ENCODE peak calls at places on chromosomes 3 and 15, in six cellular contexts. One of them, this sample, is unnamed.

GRCh38 chr3:194166682-194167479 is 30.9 kb downstream of the HES1 start:
- DNase-seq in WTC11: no peak
- DNase-seq in K562: peak; percentile 52
- DNase-seq in A549: no peak
- DNase-seq in H1: no peak
- DNase-seq in HepG2: no peak
- DNase-seq in this sample: peak; percentile 63

GRCh38 chr15:29669823-29670222 is 152.4 kb downstream of the TJP1 start:
- DNase-seq in WTC11: no peak
- DNase-seq in K562: no peak
- DNase-seq in A549: no peak
- DNase-seq in H1: no peak
- DNase-seq in HepG2: no peak
- DNase-seq in this sample: no peak

GRCh38 chr3:94184781-94185180 is 121.9 kb downstream of the NSUN3 start:
- DNase-seq in WTC11: no peak
- DNase-seq in K562: no peak
- DNase-seq in A549: no peak
- DNase-seq in H1: no peak
- DNase-seq in HepG2: no peak
- DNase-seq in this sample: peak; percentile 4

GRCh38 chr15:85579957-85580694 is 199.7 kb downstream of the AKAP13 start:
- DNase-seq in WTC11: no peak
- DNase-seq in K562: no peak
- DNase-seq in A549: peak; percentile 79
- DNase-seq in H1: no peak
- DNase-seq in HepG2: no peak
- DNase-seq in this sample: no peak

GRCh38 chr3:62467936-62468722 is 94.8 kb upstream of the FEZF2 start:
- DNase-seq in WTC11: no peak
- DNase-seq in K562: no peak
- DNase-seq in A549: no peak
- DNase-seq in H1: no peak
- DNase-seq in HepG2: no peak
- DNase-seq in this sample: no peak

GRCh38 chr3:36989000-36989399 is 3.9 kb downstream of the EPM2AIP1 start:
- DNase-seq in WTC11: no peak
- DNase-seq in K562: no peak
- DNase-seq in A549: no peak
- DNase-seq in H1: no peak
- DNase-seq in HepG2: no peak
- DNase-seq in this sample: no peak

GRCh38 chr15:101844916-101845315 is 32.9 kb downstream of the OR4F15 start:
- DNase-seq in WTC11: no peak
- DNase-seq in K562: no peak
- DNase-seq in A549: no peak
- DNase-seq in H1: no peak
- DNase-seq in HepG2: no peak
- DNase-seq in this sample: no peak

GRCh38 chr15:82602195-82602594 is 45.0 kb downstream of the CPEB1 start:
- DNase-seq in WTC11: no peak
- DNase-seq in K562: no peak
- DNase-seq in A549: no peak
- DNase-seq in H1: no peak
- DNase-seq in HepG2: no peak
- DNase-seq in this sample: no peak

GRCh38 chr15:63623231-63623969 is 26.2 kb downstream of the FBXL22 start:
- DNase-seq in WTC11: no peak
- DNase-seq in K562: no peak
- DNase-seq in A549: no peak
- DNase-seq in H1: no peak
- DNase-seq in HepG2: no peak
- DNase-seq in this sample: no peak

GRCh38 chr3:41158947-41159346 is 40.4 kb upstream of the CTNNB1 start:
- DNase-seq in WTC11: no peak
- DNase-seq in K562: no peak
- DNase-seq in A549: no peak
- DNase-seq in H1: no peak
- DNase-seq in HepG2: no peak
- DNase-seq in this sample: no peak

GRCh38 chr3:90062018-90062417 is 954.6 kb downstream of the EPHA3 start:
- DNase-seq in WTC11: no peak
- DNase-seq in K562: no peak
- DNase-seq in A549: no peak
- DNase-seq in H1: no peak
- DNase-seq in HepG2: no peak
- DNase-seq in this sample: no peak

GRCh38 chr3:122572940-122573412 is 4.5 kb upstream of the PARP15 start:
- DNase-seq in WTC11: no peak
- DNase-seq in K562: peak; percentile 13
- DNase-seq in A549: no peak
- DNase-seq in H1: no peak
- DNase-seq in HepG2: peak; percentile 88
- DNase-seq in this sample: peak; percentile 63

GRCh38 chr3:38137615-38138346 is 680 bp upstream of the MYD88 start:
- DNase-seq in WTC11: peak; percentile 52
- DNase-seq in K562: peak; percentile 41
- DNase-seq in A549: no peak
- DNase-seq in H1: peak; percentile 71
- DNase-seq in HepG2: no peak
- DNase-seq in this sample: peak; percentile 26

GRCh38 chr15:70471517-70471916 is 291.8 kb downstream of the UACA start:
- DNase-seq in WTC11: no peak
- DNase-seq in K562: no peak
- DNase-seq in A549: no peak
- DNase-seq in H1: no peak
- DNase-seq in HepG2: no peak
- DNase-seq in this sample: no peak

GRCh38 chr15:51754267-51754666 is 2.9 kb downstream of the TMOD2 start:
- DNase-seq in WTC11: no peak
- DNase-seq in K562: no peak
- DNase-seq in A549: no peak
- DNase-seq in H1: no peak
- DNase-seq in HepG2: no peak
- DNase-seq in this sample: no peak

GRCh38 chr15:68806220-68807105 is 14.2 kb downstream of the ANP32A start:
- DNase-seq in WTC11: no peak
- DNase-seq in K562: no peak
- DNase-seq in A549: no peak
- DNase-seq in H1: peak; percentile 39
- DNase-seq in HepG2: no peak
- DNase-seq in this sample: no peak

GRCh38 chr3:156483426-156483825 is 71.5 kb downstream of the SSR3 start:
- DNase-seq in WTC11: no peak
- DNase-seq in K562: peak; percentile 60
- DNase-seq in A549: no peak
- DNase-seq in H1: no peak
- DNase-seq in HepG2: no peak
- DNase-seq in this sample: peak; percentile 52

GRCh38 chr3:191143224-191143623 is 55.8 kb upstream of the OSTN start:
- DNase-seq in WTC11: no peak
- DNase-seq in K562: no peak
- DNase-seq in A549: no peak
- DNase-seq in H1: no peak
- DNase-seq in HepG2: no peak
- DNase-seq in this sample: peak; percentile 44

GRCh38 chr3:196219194-196219969 is 3.0 kb downstream of the SLC51A start:
- DNase-seq in WTC11: no peak
- DNase-seq in K562: no peak
- DNase-seq in A549: no peak
- DNase-seq in H1: no peak
- DNase-seq in HepG2: no peak
- DNase-seq in this sample: peak; percentile 77

GRCh38 chr15:101124731-101125558 is 126.9 kb downstream of the CHSY1 start:
- DNase-seq in WTC11: no peak
- DNase-seq in K562: no peak
- DNase-seq in A549: no peak
- DNase-seq in H1: no peak
- DNase-seq in HepG2: no peak
- DNase-seq in this sample: peak; percentile 41

GRCh38 chr15:52496776-52497470 is 31.8 kb downstream of the MYO5A start:
- DNase-seq in WTC11: no peak
- DNase-seq in K562: no peak
- DNase-seq in A549: no peak
- DNase-seq in H1: no peak
- DNase-seq in HepG2: no peak
- DNase-seq in this sample: peak; percentile 62

GRCh38 chr3:40128169-40128568 is 181.3 kb upstream of the EIF1B start:
- DNase-seq in WTC11: no peak
- DNase-seq in K562: no peak
- DNase-seq in A549: no peak
- DNase-seq in H1: no peak
- DNase-seq in HepG2: no peak
- DNase-seq in this sample: no peak

GRCh38 chr15:47402829-47403228 is 314.5 kb upstream of the SEMA6D start:
- DNase-seq in WTC11: no peak
- DNase-seq in K562: no peak
- DNase-seq in A549: no peak
- DNase-seq in H1: no peak
- DNase-seq in HepG2: no peak
- DNase-seq in this sample: no peak

GRCh38 chr3:122415762-122416654 is at the start of gene WDR5B:
- DNase-seq in WTC11: peak; percentile 98
- DNase-seq in K562: peak; percentile 98
- DNase-seq in A549: peak; percentile 98
- DNase-seq in H1: peak; percentile 99
- DNase-seq in HepG2: peak; percentile 96
- DNase-seq in this sample: peak; percentile 99

GRCh38 chr3:196988241-196989029 is 19.8 kb upstream of the PIGZ start:
- DNase-seq in WTC11: peak; percentile 59
- DNase-seq in K562: peak; percentile 97
- DNase-seq in A549: no peak
- DNase-seq in H1: no peak
- DNase-seq in HepG2: peak; percentile 74
- DNase-seq in this sample: no peak

DNA sequence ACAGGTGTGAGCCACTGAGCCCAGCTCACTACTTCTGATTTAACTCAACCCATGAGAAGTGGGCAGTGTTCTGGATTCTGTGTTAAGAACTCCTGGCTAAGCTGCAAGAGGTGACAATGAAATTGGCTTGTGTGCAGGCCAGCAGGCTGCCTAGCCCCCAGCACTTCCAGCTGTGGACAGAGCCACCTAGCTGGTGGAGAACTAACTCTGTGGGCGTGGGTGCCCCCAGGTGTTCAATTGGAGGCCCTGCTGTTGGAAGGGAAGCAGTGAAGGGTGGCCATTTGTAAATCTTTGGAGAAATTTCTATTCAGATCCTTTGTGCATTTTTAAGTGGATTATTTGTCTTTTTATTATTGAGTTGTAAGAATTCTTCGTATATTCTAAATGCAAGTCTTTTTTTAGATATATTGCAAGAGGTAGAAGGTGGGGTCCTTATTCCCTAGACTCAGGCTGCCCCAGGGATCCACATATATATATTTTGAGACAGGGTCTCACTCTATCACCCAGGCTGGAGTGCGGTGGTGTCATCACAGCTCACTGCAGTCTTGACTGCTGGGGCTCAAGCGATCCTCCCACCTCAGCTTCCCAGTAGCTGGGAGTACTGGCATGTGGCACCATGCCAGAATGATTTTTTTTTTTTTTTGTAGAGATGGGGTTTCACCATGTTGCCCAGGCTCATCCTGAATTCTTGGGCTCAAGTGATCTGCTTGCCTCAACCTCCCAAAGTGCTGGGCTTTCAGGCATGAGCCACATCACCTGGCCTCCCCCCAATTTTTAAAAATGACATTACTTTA is 7.2 kb upstream of the SCAMP5 start:
- DNase-seq in WTC11: peak; percentile 74
- DNase-seq in K562: peak; percentile 64
- DNase-seq in A549: peak; percentile 64
- DNase-seq in H1: peak; percentile 60
- DNase-seq in HepG2: peak; percentile 65
- DNase-seq in this sample: peak; percentile 53
- TF ChIP-seq JUN in WTC11: no peak
- TF ChIP-seq JUN in K562: no peak
- TF ChIP-seq JUN in A549: no peak
- TF ChIP-seq JUN in H1: no peak
- TF ChIP-seq JUN in HepG2: no peak
- TF ChIP-seq JUN in this sample: no peak

GRCh38 chr3:85796140-85796539 is 837.4 kb downstream of the CADM2 start:
- DNase-seq in WTC11: no peak
- DNase-seq in K562: no peak
- DNase-seq in A549: no peak
- DNase-seq in H1: no peak
- DNase-seq in HepG2: no peak
- DNase-seq in this sample: no peak

GRCh38 chr3:85801955-85802354 is 843.2 kb downstream of the CADM2 start:
- DNase-seq in WTC11: peak; percentile 31
- DNase-seq in K562: no peak
- DNase-seq in A549: peak; percentile 14
- DNase-seq in H1: no peak
- DNase-seq in HepG2: peak; percentile 20
- DNase-seq in this sample: peak; percentile 4

GRCh38 chr3:85800676-85801075 is 841.9 kb downstream of the CADM2 start:
- DNase-seq in WTC11: no peak
- DNase-seq in K562: no peak
- DNase-seq in A549: no peak
- DNase-seq in H1: no peak
- DNase-seq in HepG2: no peak
- DNase-seq in this sample: no peak
- TF ChIP-seq JUN in WTC11: no peak
- TF ChIP-seq JUN in K562: no peak
- TF ChIP-seq JUN in A549: no peak
- TF ChIP-seq JUN in H1: no peak
- TF ChIP-seq JUN in HepG2: no peak
- TF ChIP-seq JUN in this sample: no peak

GRCh38 chr3:11037241-11037873 is 44.8 kb downstream of the SLC6A1 start:
- DNase-seq in WTC11: no peak
- DNase-seq in K562: no peak
- DNase-seq in A549: no peak
- DNase-seq in H1: no peak
- DNase-seq in HepG2: no peak
- DNase-seq in this sample: peak; percentile 48
- TF ChIP-seq JUN in WTC11: no peak
- TF ChIP-seq JUN in K562: no peak
- TF ChIP-seq JUN in A549: no peak
- TF ChIP-seq JUN in H1: no peak
- TF ChIP-seq JUN in HepG2: no peak
- TF ChIP-seq JUN in this sample: no peak

DNA sequence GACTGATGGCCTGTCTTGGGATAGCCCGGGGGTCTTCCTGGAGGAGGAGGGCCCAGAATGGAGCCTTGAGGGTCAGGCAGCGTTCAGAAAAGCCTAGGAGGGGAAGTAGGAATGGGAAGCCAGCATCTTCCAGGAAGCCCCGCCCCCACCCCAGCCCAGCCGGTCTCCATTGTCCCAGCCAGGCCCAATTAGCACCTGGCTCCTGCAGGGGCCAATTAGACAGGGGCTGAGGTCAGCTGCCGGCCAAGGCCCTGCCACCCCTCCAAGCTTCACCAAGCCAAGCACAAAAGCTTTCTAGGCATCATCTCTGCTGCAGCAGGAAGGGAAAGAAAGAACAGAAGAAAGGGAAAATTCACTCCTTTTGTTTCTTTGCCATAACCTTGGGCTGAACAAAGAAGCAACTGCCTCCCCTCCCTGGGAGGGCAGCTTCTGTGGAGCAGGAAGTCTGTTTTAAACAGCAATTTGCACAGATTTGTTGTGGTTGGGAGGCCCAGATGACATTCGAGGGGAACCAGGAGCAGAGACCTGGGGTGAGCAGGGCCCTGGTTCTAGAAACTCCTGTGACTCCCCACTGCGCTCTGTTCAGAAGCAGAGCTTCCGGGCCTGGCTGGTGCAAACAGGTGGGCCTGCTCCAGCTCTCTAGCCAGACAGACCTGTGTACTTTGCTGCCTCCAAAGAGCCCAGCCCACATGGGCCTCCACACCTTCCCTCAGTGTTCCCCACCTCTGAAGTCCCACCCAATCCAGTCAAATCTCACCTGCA is 47.7 kb downstream of the CYP11A1 start:
- DNase-seq in WTC11: peak; percentile 71
- DNase-seq in K562: no peak
- DNase-seq in A549: no peak
- DNase-seq in H1: no peak
- DNase-seq in HepG2: no peak
- DNase-seq in this sample: no peak
- TF ChIP-seq JUN in WTC11: no peak
- TF ChIP-seq JUN in K562: no peak
- TF ChIP-seq JUN in A549: no peak
- TF ChIP-seq JUN in H1: no peak
- TF ChIP-seq JUN in HepG2: no peak
- TF ChIP-seq JUN in this sample: no peak